ENCODE peak calls at places on chromosomes 1 and 21, in four cellular contexts. C, S, X and U are unnamed samples.

GRCh38 chr1:66309006-66309741 is 224.8 kb upstream of the SGIP1 start:
- DNase-seq in C (no peak), S (no peak), X (no peak), U (no peak)

GRCh38 chr1:210624722-210625121 is 296.0 kb downstream of the HHAT start:
- DNase-seq in C (no peak), S (no peak), X (no peak), U (no peak)

GRCh38 chr1:1298861-1299685 is 8.7 kb downstream of the ACAP3 start:
- DNase-seq in C (no peak), S (no peak), X (no peak), U (no peak)

GRCh38 chr1:118563969-118564951 is 379.2 kb upstream of the SPAG17 start:
- DNase-seq in C (peak; percentile 11), S (no peak), X (no peak), U (no peak)

GRCh38 chr1:161726631-161727342 is 5.4 kb downstream of the FCRLB start:
- DNase-seq in C (peak; percentile 90), S (peak; percentile 88), X (no peak), U (peak; percentile 87)

GRCh38 chr1:109253803-109254620 is 4.7 kb downstream of the CELSR2 start:
- DNase-seq in C (peak; percentile 25), S (no peak), X (peak; percentile 43), U (no peak)

GRCh38 chr1:227363825-227364224 is 45.5 kb upstream of the CDC42BPA start:
- DNase-seq in C (no peak), S (no peak), X (no peak), U (no peak)

GRCh38 chr1:230493264-230493663 is 67.1 kb upstream of the PGBD5 start:
- DNase-seq in C (no peak), S (no peak), X (no peak), U (no peak)

GRCh38 chr1:221439008-221439733 is 302.7 kb downstream of the DUSP10 start:
- DNase-seq in C (no peak), S (no peak), X (peak; percentile 91), U (no peak)

GRCh38 chr1:82090104-82090503 is 289.4 kb downstream of the ADGRL2 start:
- DNase-seq in C (no peak), S (no peak), X (no peak), U (no peak)

GRCh38 chr1:51956528-51957509 is 33.7 kb downstream of the RAB3B start:
- DNase-seq in C (no peak), S (no peak), X (no peak), U (no peak)

GRCh38 chr1:99969260-99969728 is 502 bp upstream of the SLC35A3 start:
- DNase-seq in C (no peak), S (no peak), X (no peak), U (no peak)

GRCh38 chr1:110674337-110675059 is at the start of gene KCNA3:
- DNase-seq in C (peak; percentile 79), S (peak; percentile 67), X (no peak), U (peak; percentile 73)

GRCh38 chr1:110684476-110684875 is 9.7 kb upstream of the KCNA3 start:
- DNase-seq in C (no peak), S (no peak), X (no peak), U (no peak)

GRCh38 chr1:25549273-25550154 is 6.1 kb downstream of the LDLRAP1 start:
- DNase-seq in C (peak; percentile 91), S (peak; percentile 57), X (peak; percentile 85), U (no peak)

GRCh38 chr21:34904526-34905298 is 144.4 kb downstream of the RUNX1 start:
- DNase-seq in C (no peak), S (no peak), X (no peak), U (no peak)
- TF ChIP-seq CTCF in C (no peak), S (no peak), X (no peak), U (no peak)

GRCh38 chr1:159780583-159781582 is at the start of gene DUSP23:
- DNase-seq in C (peak; percentile 97), S (peak; percentile 98), X (peak; percentile 83), U (peak; percentile 97)
- TF ChIP-seq CTCF in C (peak; percentile 49), S (peak; percentile 97), X (peak; percentile 90), U (peak; percentile 93)

GRCh38 chr1:170351368-170351946 is 180.5 kb upstream of the GORAB start:
- DNase-seq in C (no peak), S (no peak), X (no peak), U (no peak)
- TF ChIP-seq CTCF in C (no peak), S (no peak), X (no peak), U (no peak)

GRCh38 chr1:184152502-184152901 is 101.0 kb downstream of the TSEN15 start:
- DNase-seq in C (no peak), S (no peak), X (no peak), U (no peak)
- TF ChIP-seq CTCF in C (no peak), S (no peak), X (no peak), U (no peak)